ENCODE peak calls at places on chromosomes 16 and 17, in four cellular contexts. S is lower leg skin, J is fibroblast of pulmonary artery, Q is SW480. Y is an unnamed sample.
A peak's percentile ranks its signal among the peaks of the same experiment; 100 is the strongest.

GRCh38 chr17:80963812-80964211 is 27.8 kb upstream of the CHMP6 start:
- DNase-seq in S (no peak), J (no peak), Q (no peak), Y (no peak)

GRCh38 chr17:18258356-18259038 is at the start of gene FLII:
- DNase-seq in S (no peak), J (peak; percentile 17), Q (no peak), Y (no peak)

GRCh38 chr16:9419161-9419560 is 327.7 kb downstream of the HAPSTR1 start:
- DNase-seq in S (no peak), J (no peak), Q (no peak), Y (no peak)

GRCh38 chr16:74034862-74035261 is 261.8 kb upstream of the PSMD7 start:
- DNase-seq in S (no peak), J (peak; percentile 28), Q (peak; percentile 50), Y (peak; percentile 9)

GRCh38 chr16:65415460-65415859 is 293.6 kb upstream of the CDH11 start:
- DNase-seq in S (no peak), J (no peak), Q (peak; percentile 9), Y (peak; percentile 66)

GRCh38 chr17:16939271-16939576 is 32.7 kb downstream of the TNFRSF13B start:
- DNase-seq in S (no peak), J (no peak), Q (no peak), Y (no peak)

GRCh38 chr17:56870163-56870651 is 36.3 kb downstream of the DGKE start:
- DNase-seq in S (no peak), J (no peak), Q (no peak), Y (no peak)

GRCh38 chr17:35373984-35374765 is 754 bp upstream of the SLFN11 start:
- DNase-seq in S (peak; percentile 34), J (peak; percentile 70), Q (no peak), Y (peak; percentile 39)

GRCh38 chr17:83054518-83055125 is 24.8 kb upstream of the METRNL start:
- DNase-seq in S (no peak), J (no peak), Q (no peak), Y (no peak)

GRCh38 chr16:4733211-4733742 is 794 bp downstream of the ANKS3 start:
- DNase-seq in S (no peak), J (no peak), Q (no peak), Y (no peak)

GRCh38 chr16:20620003-20620402 is 43.8 kb upstream of the ACSM2B start:
- DNase-seq in S (no peak), J (no peak), Q (no peak), Y (no peak)

GRCh38 chr16:28607116-28607623 is 2.7 kb downstream of the SULT1A1 start:
- DNase-seq in S (no peak), J (no peak), Q (no peak), Y (no peak)

GRCh38 chr16:82660966-82661365 is 34.2 kb downstream of the CDH13 start:
- DNase-seq in S (no peak), J (no peak), Q (no peak), Y (no peak)

GRCh38 chr16:12016166-12016947 is 39.8 kb downstream of the SNX29 start:
- DNase-seq in S (no peak), J (peak; percentile 34), Q (no peak), Y (peak; percentile 36)

Y was measured in astrocyte of the spinal cord.